ENCODE peak calls at places on chromosomes 7 and 10, in five cellular contexts. X is HepG2, W is PC-9, E is fibroblast of lung, D is GM23338. O is an unnamed sample.

GRCh38 chr10:132860527-132860926 is 74.6 kb upstream of the NKX6-2 start:
- DNase-seq in X (no peak), D (peak; percentile 30), E (no peak), W (no peak), O (no peak)

GRCh38 chr7:98064233-98064632 is 42.4 kb upstream of the LMTK2 start:
- DNase-seq in D (no peak), X (no peak), W (no peak), E (no peak), O (no peak)

GRCh38 chr7:94394399-94395140 is at the start of gene COL1A2:
- DNase-seq in W (no peak), X (no peak), D (peak; percentile 78), E (peak; percentile 98), O (no peak)

GRCh38 chr10:123999956-124000615 is 93.3 kb downstream of the CHST15 start:
- DNase-seq in W (no peak), D (no peak), E (no peak), X (no peak), O (no peak)

GRCh38 chr10:102718220-102718619 is 3.8 kb downstream of the SFXN2 start:
- DNase-seq in D (peak; percentile 60), X (peak; percentile 83), E (peak; percentile 67), W (no peak), O (no peak)

GRCh38 chr10:99661370-99661749 is 2.1 kb downstream of the ENTPD7 start:
- DNase-seq in W (peak; percentile 85), D (no peak), E (peak; percentile 57), X (no peak), O (peak; percentile 94)

GRCh38 chr7:42192851-42193456 is 44.1 kb downstream of the GLI3 start:
- DNase-seq in E (peak; percentile 47), W (no peak), D (peak; percentile 62), X (no peak), O (peak; percentile 42)

GRCh38 chr10:91197044-91197651 is 23.3 kb upstream of the PCGF5 start:
- DNase-seq in X (no peak), E (peak; percentile 57), W (no peak), D (no peak), O (no peak)

GRCh38 chr10:74662635-74663034 is 163.8 kb upstream of the KAT6B start:
- DNase-seq in E (no peak), D (no peak), X (no peak), W (no peak), O (no peak)

GRCh38 chr7:83130623-83131545 is 31.8 kb downstream of the PCLO start:
- DNase-seq in W (no peak), D (no peak), X (no peak), E (no peak), O (no peak)

GRCh38 chr7:156585025-156585648 is 55.4 kb upstream of the RNF32 start:
- DNase-seq in X (no peak), D (peak; percentile 81), E (no peak), W (no peak), O (no peak)

GRCh38 chr7:22140597-22140996 is 194.9 kb upstream of the CDCA7L start:
- DNase-seq in D (peak; percentile 73), X (no peak), E (no peak), W (no peak), O (no peak)

GRCh38 chr7:922334-923107 is 32.0 kb downstream of the ADAP1 start:
- DNase-seq in X (no peak), E (no peak), D (no peak), W (no peak), O (no peak)

DNA sequence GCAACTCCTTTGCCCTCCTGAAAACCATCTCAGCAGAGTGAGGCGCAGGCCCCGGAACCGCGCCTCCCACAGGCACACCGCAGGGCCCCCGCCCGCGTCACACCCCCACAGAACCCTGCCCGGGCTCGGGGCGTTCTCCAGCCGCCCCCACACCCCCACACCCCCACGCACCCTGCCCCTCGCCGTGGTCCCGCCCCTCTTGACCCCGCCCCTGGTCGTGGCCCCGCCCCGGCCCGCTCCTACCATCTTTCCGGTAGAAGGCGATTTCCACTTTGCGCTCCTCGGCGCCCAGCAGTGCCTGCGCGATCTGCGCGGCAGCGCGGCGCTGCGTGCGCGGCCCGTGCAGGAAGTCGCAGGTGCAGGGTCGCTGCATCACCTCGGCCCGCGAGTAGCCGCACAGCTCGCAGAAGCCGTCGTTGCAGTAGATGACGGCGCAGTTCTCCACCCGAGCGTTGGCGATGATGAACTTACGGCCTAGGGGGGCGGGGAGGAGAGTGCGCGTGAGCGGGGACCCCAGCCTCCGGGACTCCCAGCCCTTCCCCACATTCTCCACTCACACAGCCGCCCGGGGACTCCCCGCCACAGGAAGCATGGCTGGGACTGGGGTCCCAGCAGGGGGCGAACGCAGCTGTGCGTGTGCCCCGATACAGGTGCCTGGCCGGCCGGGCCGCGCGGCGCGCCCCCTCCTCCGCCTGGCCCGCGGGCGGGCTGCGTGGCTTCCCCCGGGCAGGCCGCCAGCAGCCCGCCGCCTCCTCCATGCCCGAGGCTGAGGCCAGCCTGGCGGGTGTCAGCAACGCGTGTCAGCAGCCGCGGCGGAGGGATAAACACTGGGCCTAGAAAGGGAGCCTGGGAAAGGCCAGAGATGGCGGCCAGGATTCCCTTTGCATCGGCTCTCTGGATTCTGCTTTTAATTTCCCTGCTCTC is 3.4 kb downstream of the KCNH2 start:
- DNase-seq in X (no peak), D (peak; percentile 54), W (no peak), E (peak; percentile 28), O (no peak)
- TF ChIP-seq EZH2 in X (no peak), D (no peak), W (no peak), E (peak; percentile 61), O (no peak)

GRCh38 chr7:66167773-66168367 is 37.3 kb upstream of the TPST1 start:
- DNase-seq in W (peak; percentile 57), E (peak; percentile 95), D (no peak), X (peak; percentile 31), O (peak; percentile 56)

GRCh38 chr7:66162622-66163021 is 42.5 kb upstream of the TPST1 start:
- DNase-seq in W (no peak), E (no peak), D (no peak), X (no peak), O (no peak)

GRCh38 chr7:66164356-66164755 is 40.8 kb upstream of the TPST1 start:
- DNase-seq in X (no peak), E (no peak), W (no peak), D (no peak), O (no peak)

DNA sequence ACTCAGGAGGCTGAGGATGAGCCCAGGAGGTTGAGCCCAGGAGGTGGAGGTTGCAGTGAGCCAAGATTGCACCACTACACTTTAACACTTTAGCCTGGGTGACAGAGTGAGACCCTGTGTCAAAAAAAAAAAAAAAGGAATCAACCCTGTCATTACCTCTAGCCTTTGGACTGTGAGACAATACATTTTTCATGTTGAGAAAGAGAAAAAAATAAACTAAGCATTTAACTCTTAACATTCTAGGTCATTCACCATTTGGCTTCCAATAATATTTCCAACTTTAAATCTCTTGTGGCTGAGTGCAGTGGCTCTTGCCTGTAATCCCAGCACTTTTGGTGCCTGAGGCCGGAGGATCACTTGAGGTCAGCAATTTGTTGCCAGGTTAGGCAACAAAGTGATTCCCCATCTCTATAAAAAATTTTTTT is 41.9 kb upstream of the TPST1 start:
- DNase-seq in D (no peak), E (no peak), W (no peak), X (no peak), O (peak; percentile 25)
- TF ChIP-seq EZH2 in D (no peak), E (no peak), W (no peak), X (no peak), O (no peak)

GRCh38 chr10:6200588-6201510 is 1.9 kb upstream of the PFKFB3 start:
- DNase-seq in D (peak; percentile 55), W (no peak), X (peak; percentile 56), E (peak; percentile 67), O (peak; percentile 24)
- TF ChIP-seq EZH2 in D (peak; percentile 72), W (no peak), X (no peak), E (no peak), O (no peak)

DNA sequence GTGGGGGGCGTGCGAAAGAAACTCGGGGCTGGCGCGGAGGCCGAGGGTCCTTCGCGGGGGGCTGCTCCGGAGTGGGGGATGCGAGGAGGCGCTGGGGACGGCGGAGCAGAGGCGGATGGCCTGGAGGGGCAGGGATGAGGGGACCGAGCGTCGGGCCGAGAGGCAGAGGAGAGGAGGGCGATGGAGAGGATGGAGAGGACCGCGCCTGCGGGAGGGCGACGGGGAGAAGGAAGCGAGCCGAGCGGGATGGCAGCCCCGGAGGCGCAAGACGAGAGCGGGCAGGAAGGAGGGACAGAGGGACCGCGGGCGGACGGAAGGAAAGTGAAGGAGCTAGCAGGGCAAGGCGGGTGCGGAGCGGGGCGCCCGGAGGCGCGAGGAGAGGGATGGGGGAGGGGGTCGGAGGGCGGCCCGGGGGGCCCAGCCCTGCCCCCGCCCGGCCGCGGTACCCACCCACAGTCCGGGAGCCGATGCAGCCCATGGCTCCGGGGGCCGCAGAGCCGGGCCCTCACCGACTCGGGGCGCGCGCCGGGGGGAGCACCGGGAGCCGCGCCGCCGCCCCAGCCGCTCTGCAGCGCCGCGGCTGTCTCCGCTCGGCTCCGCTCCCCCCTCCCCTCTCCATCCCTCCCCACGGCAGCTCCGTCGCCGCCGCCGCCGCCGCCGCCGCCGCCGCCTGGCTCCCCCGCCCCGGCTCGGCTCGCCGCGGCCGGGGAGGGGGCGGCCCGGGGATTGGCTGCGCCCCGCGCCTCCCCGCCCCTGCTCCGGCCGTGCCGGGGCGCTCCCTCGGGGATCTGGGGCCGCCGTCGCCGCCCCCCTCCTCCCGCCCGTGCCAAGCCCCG is at the start of gene FAM131B:
- DNase-seq in D (peak; percentile 66), X (no peak), W (no peak), E (no peak), O (no peak)
- TF ChIP-seq EZH2 in D (no peak), X (no peak), W (peak; percentile 97), E (peak; percentile 87), O (peak; percentile 87)

GRCh38 chr7:2143981-2144595 is 88.7 kb downstream of the MAD1L1 start:
- DNase-seq in D (no peak), E (no peak), W (no peak), X (no peak), O (no peak)
- TF ChIP-seq EZH2 in D (no peak), E (no peak), W (no peak), X (no peak), O (no peak)

GRCh38 chr10:121598261-121599249 is at the start of gene FGFR2:
- DNase-seq in D (peak; percentile 92), E (peak; percentile 44), X (peak; percentile 46), W (no peak), O (peak; percentile 85)
- TF ChIP-seq EZH2 in D (no peak), E (no peak), X (no peak), W (no peak), O (no peak)

DNA sequence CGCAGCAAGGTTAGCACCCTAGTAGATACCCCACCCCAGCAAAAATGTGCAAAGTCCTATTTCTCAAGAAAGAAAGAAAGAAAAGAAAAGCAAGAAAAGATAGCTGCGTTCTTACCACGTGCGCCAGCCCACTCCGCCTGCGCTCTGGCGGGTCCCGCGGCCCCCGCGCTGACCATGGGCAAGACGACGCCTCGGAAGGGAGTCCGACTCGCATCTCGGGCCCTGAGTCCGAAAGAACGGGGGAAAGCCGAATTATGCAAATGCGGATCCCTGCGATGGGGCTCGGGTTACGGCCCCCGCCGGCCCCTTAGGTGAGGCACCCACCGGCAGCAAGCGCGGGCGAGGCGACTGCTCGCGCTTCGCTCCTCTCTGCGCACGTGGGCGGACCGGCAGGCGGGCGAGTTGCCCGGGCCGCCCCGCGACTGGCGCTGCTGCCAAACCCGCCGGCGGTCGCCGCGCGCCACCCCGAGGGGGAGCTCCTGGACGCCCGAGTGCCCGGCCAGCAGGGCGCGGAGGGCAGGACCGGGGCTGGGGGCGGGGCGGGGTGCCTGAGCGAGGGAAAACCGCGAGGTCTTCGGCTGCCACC is 2.4 kb upstream of the EGR2 start:
- DNase-seq in X (no peak), W (no peak), E (no peak), D (peak; percentile 73), O (peak; percentile 22)
- TF ChIP-seq EZH2 in X (no peak), W (no peak), E (peak; percentile 72), D (peak; percentile 35), O (no peak)

GRCh38 chr10:111075577-111076185 is 1.1 kb upstream of the ADRA2A start:
- DNase-seq in D (no peak), X (no peak), W (no peak), E (no peak), O (no peak)
- TF ChIP-seq EZH2 in D (no peak), X (no peak), W (no peak), E (no peak), O (no peak)

O was measured in mammary epithelial cell.